ENCODE peak calls at places on chromosome 5, in eight cellular contexts. H, W, A, M, F, D, Z and B are unnamed samples.

GRCh38 chr5:173094012-173094661 is 38.0 kb downstream of the CREBRF start:
- DNase-seq in M (peak), D (no peak), A (no peak), Z (no peak), H (no peak), W (no peak), F (peak), B (no peak)

GRCh38 chr5:138955013-138955660 is 80.0 kb upstream of the LRRTM2 start:
- DNase-seq in W (peak), F (no peak), Z (no peak), A (no peak), M (peak), H (no peak), D (no peak), B (peak)

GRCh38 chr5:67301285-67301904 is 104.8 kb upstream of the CD180 start:
- DNase-seq in H (peak), M (no peak), A (no peak), Z (no peak), D (no peak), F (peak), W (peak), B (no peak)

GRCh38 chr5:14269395-14269794 is 126.3 kb downstream of the TRIO start:
- DNase-seq in W (no peak), D (peak), M (no peak), F (no peak), Z (no peak), A (no peak), H (no peak), B (no peak)

GRCh38 chr5:96336351-96336985 is 96.6 kb downstream of the PCSK1 start:
- DNase-seq in M (peak), D (peak), F (peak), W (peak), Z (peak), H (peak), A (no peak), B (no peak)

GRCh38 chr5:58460727-58461286 is 921 bp upstream of the PLK2 start:
- DNase-seq in H (peak), D (peak), F (peak), Z (peak), W (peak), A (peak), M (peak), B (no peak)

GRCh38 chr5:150778517-150779396 is at the start of gene SMIM3:
- DNase-seq in W (peak), D (peak), M (peak), H (peak), F (peak), A (peak), Z (peak), B (peak)

GRCh38 chr5:93583799-93584530 is 943 bp downstream of the NR2F1 start:
- DNase-seq in M (peak), H (no peak), F (peak), W (no peak), A (no peak), Z (no peak), D (peak), B (peak)

GRCh38 chr5:74206571-74207550 is 433.7 kb downstream of the ENC1 start:
- DNase-seq in M (no peak), D (peak), H (peak), W (peak), A (no peak), F (peak), Z (no peak), B (no peak)

GRCh38 chr5:151684690-151685361 is 1.9 kb downstream of the SPARC start:
- DNase-seq in Z (no peak), D (peak), W (no peak), H (peak), M (no peak), A (no peak), F (peak), B (no peak)

GRCh38 chr5:180304431-180305375 is 12.8 kb upstream of the MAPK9 start:
- DNase-seq in F (no peak), A (no peak), Z (no peak), M (no peak), H (no peak), D (no peak), W (no peak), B (no peak)

GRCh38 chr5:172235132-172235780 is 41.3 kb downstream of the EFCAB9 start:
- DNase-seq in A (no peak), H (no peak), M (peak), D (no peak), W (no peak), F (no peak), Z (no peak), B (no peak)

GRCh38 chr5:139844472-139845145 is 49.0 kb downstream of the PSD2 start:
- DNase-seq in A (no peak), M (peak), H (peak), W (peak), F (peak), Z (peak), D (peak), B (peak)

GRCh38 chr5:173625686-173626500 is 9.4 kb upstream of the BOD1 start:
- DNase-seq in A (no peak), F (no peak), M (no peak), D (no peak), Z (no peak), W (no peak), H (no peak), B (no peak)

GRCh38 chr5:132044207-132044606 is 16.2 kb upstream of the IL3 start:
- DNase-seq in D (no peak), H (no peak), F (no peak), Z (no peak), M (no peak), W (peak), A (no peak), B (no peak)

GRCh38 chr5:55821731-55822512 is 29.2 kb upstream of the IL31RA start:
- DNase-seq in M (no peak), H (no peak), Z (peak), W (peak), F (peak), D (peak), A (no peak), B (peak)

GRCh38 chr5:42274913-42275312 is 148.3 kb upstream of the GHR start:
- DNase-seq in A (no peak), D (peak), Z (no peak), M (no peak), F (no peak), H (no peak), W (no peak), B (no peak)

GRCh38 chr5:113789769-113790168 is 276.3 kb downstream of the YTHDC2 start:
- DNase-seq in D (no peak), F (no peak), A (no peak), W (no peak), M (no peak), Z (no peak), H (no peak), B (no peak)

GRCh38 chr5:112290667-112291066 is 128.4 kb downstream of the EPB41L4A start:
- DNase-seq in Z (no peak), D (no peak), A (no peak), H (no peak), M (no peak), F (no peak), W (no peak), B (peak)

GRCh38 chr5:108521841-108522506 is 140.1 kb upstream of the FBXL17 start:
- DNase-seq in M (peak), Z (peak), W (no peak), F (peak), D (peak), H (no peak), A (no peak), B (no peak)

GRCh38 chr5:131413605-131414559 is 150.0 kb downstream of the CDC42SE2 start:
- DNase-seq in Z (no peak), A (no peak), D (no peak), F (no peak), H (no peak), W (no peak), M (no peak), B (no peak)

GRCh38 chr5:32329395-32329834 is 16.7 kb upstream of the MTMR12 start:
- DNase-seq in H (peak), Z (peak), M (peak), W (peak), D (peak), F (peak), A (peak), B (peak)

GRCh38 chr5:140042551-140043507 is at the start of gene NRG2:
- DNase-seq in W (peak), H (peak), D (peak), Z (peak), A (peak), M (peak), F (peak), B (peak)

GRCh38 chr5:141874262-141874964 is 3.8 kb downstream of the PCDH1 start:
- DNase-seq in W (peak), H (peak), D (no peak), A (peak), F (no peak), Z (no peak), M (peak), B (peak)

GRCh38 chr5:36301858-36302603 is at the start of gene RANBP3L:
- DNase-seq in M (no peak), D (no peak), W (peak), F (peak), Z (no peak), A (no peak), H (peak), B (no peak)

GRCh38 chr5:139439013-139439903 is at the start of gene DNAJC18:
- DNase-seq in W (peak), H (peak), M (peak), A (peak), D (peak), Z (peak), F (peak), B (peak)

GRCh38 chr5:151047814-151048425 is 27.5 kb downstream of the GPX3 start:
- DNase-seq in H (no peak), D (peak), M (peak), Z (peak), A (no peak), F (no peak), W (no peak), B (no peak)

GRCh38 chr5:172904643-172905345 is 54.4 kb upstream of the RPL26L1 start:
- DNase-seq in H (peak), W (peak), A (peak), D (peak), Z (no peak), F (peak), M (peak), B (no peak)

GRCh38 chr5:123819401-123819800 is 307.4 kb downstream of the CSNK1G3 start:
- DNase-seq in F (no peak), Z (no peak), M (no peak), D (no peak), W (no peak), A (no peak), H (no peak), B (no peak)

GRCh38 chr5:173513521-173513991 is 102.9 kb downstream of the BOD1 start:
- DNase-seq in F (no peak), A (no peak), W (no peak), M (no peak), Z (no peak), H (no peak), D (no peak), B (no peak)

GRCh38 chr5:9037048-9037447 is 508.8 kb downstream of the SEMA5A start:
- DNase-seq in A (no peak), M (no peak), W (no peak), Z (no peak), H (no peak), F (no peak), D (no peak), B (no peak)
- TF ChIP-seq POLR2AphosphoS5 in A (no peak), M (no peak), W (no peak), Z (no peak), H (no peak), F (no peak), D (no peak), B (no peak)

GRCh38 chr5:100852988-100853449 is 50.1 kb downstream of the ST8SIA4 start:
- DNase-seq in D (no peak), A (no peak), M (no peak), H (no peak), F (no peak), W (no peak), Z (no peak), B (no peak)
- H3K4me3 ChIP-seq in D (no peak), A (no peak), M (no peak), H (no peak), F (no peak), W (no peak), Z (no peak), B (no peak)

GRCh38 chr5:83510199-83510730 is 38.7 kb downstream of the VCAN start:
- DNase-seq in W (no peak), Z (no peak), D (no peak), F (no peak), M (no peak), A (no peak), H (no peak), B (no peak)
- TF ChIP-seq POLR2AphosphoS5 in W (no peak), Z (no peak), D (no peak), F (no peak), M (no peak), A (no peak), H (no peak), B (no peak)

GRCh38 chr5:134103397-134103796 is 11.1 kb upstream of the TCF7 start:
- DNase-seq in D (no peak), Z (no peak), H (no peak), M (no peak), W (no peak), F (no peak), A (no peak), B (no peak)

GRCh38 chr5:134110382-134110781 is 4.1 kb upstream of the TCF7 start:
- DNase-seq in D (no peak), M (no peak), Z (no peak), W (no peak), H (no peak), A (no peak), F (no peak), B (no peak)

GRCh38 chr5:134103998-134104612 is 10.4 kb upstream of the TCF7 start:
- DNase-seq in A (no peak), H (no peak), Z (no peak), M (no peak), F (no peak), W (no peak), D (no peak), B (no peak)

GRCh38 chr5:134111741-134112647 is 2.5 kb upstream of the TCF7 start:
- DNase-seq in W (no peak), F (no peak), M (no peak), H (no peak), A (no peak), Z (peak), D (no peak), B (no peak)

GRCh38 chr5:134106991-134107701 is 7.3 kb upstream of the TCF7 start:
- DNase-seq in Z (no peak), W (no peak), A (peak), M (no peak), H (no peak), F (no peak), D (no peak), B (no peak)
- H3K4me3 ChIP-seq in Z (no peak), W (no peak), A (no peak), M (no peak), H (no peak), F (no peak), D (no peak), B (no peak)